ENCODE peak calls at places on chromosome 12, in eight cellular contexts. D is epithelial cell of esophagus, O is right lobe of liver, A is fibroblast of the aortic adventitia, H is pancreas, X is OCI-LY7, E is cardiac fibroblast, B is tibial nerve. K is an unnamed sample.

GRCh38 chr12:106239241-106239950 is 8.4 kb downstream of the CKAP4 start:
- DNase-seq in D (no peak), O (no peak), A (no peak), H (no peak), X (no peak), E (no peak), B (no peak), K (no peak)

GRCh38 chr12:105705765-105706164 is 375.3 kb downstream of the C12orf75 start:
- DNase-seq in D (peak; percentile 69), O (no peak), A (peak; percentile 80), H (no peak), X (peak; percentile 29), E (peak; percentile 82), B (peak; percentile 57), K (no peak)

GRCh38 chr12:90065301-90065801 is 356.7 kb upstream of the ATP2B1 start:
- DNase-seq in D (peak; percentile 59), O (no peak), A (no peak), H (no peak), X (no peak), E (peak; percentile 20), B (no peak), K (no peak)

GRCh38 chr12:44846826-44847225 is 29.3 kb downstream of the NELL2 start:
- DNase-seq in D (no peak), O (no peak), A (no peak), H (no peak), X (no peak), E (no peak), B (no peak), K (no peak)

GRCh38 chr12:28827841-28828240 is 321.2 kb upstream of the FAR2 start:
- DNase-seq in D (no peak), O (no peak), A (no peak), H (no peak), X (no peak), E (no peak), B (no peak), K (no peak)

GRCh38 chr12:42729532-42729895 is 140.0 kb upstream of the PRICKLE1 start:
- DNase-seq in D (peak; percentile 76), O (no peak), A (no peak), H (no peak), X (no peak), E (no peak), B (no peak), K (no peak)

GRCh38 chr12:19431407-19432308 is 7.6 kb upstream of the AEBP2 start:
- DNase-seq in D (peak; percentile 96), O (no peak), A (peak; percentile 84), H (no peak), X (no peak), E (peak; percentile 69), B (no peak), K (no peak)

GRCh38 chr12:20585055-20585625 is 110.0 kb upstream of the SLCO1C1 start:
- DNase-seq in D (no peak), O (no peak), A (no peak), H (no peak), X (no peak), E (no peak), B (no peak), K (no peak)

GRCh38 chr12:106192659-106193403 is 54.1 kb upstream of the NUAK1 start:
- DNase-seq in D (no peak), O (no peak), A (peak; percentile 16), H (no peak), X (no peak), E (no peak), B (peak; percentile 33), K (no peak)

GRCh38 chr12:123075591-123076171 is 75.2 kb downstream of the PITPNM2 start:
- DNase-seq in D (peak; percentile 29), O (no peak), A (no peak), H (no peak), X (peak; percentile 63), E (no peak), B (peak; percentile 27), K (no peak)

GRCh38 chr12:115423546-115423987 is 739.6 kb upstream of the TBX3 start:
- DNase-seq in D (no peak), O (peak; percentile 69), A (no peak), H (no peak), X (no peak), E (no peak), B (no peak), K (no peak)

GRCh38 chr12:53617700-53618099 is 8.5 kb downstream of the ATF7 start:
- DNase-seq in D (no peak), O (no peak), A (no peak), H (no peak), X (no peak), E (peak; percentile 22), B (no peak), K (no peak)
- H3K4me3 ChIP-seq in D (no peak overlapping the region), O (no peak overlapping the region), A (peak overlapping the region; percentile 51), H (no peak overlapping the region), X (peak overlapping the region; percentile 59), E (peak overlapping the region; percentile 15), B (peak overlapping the region; percentile 30), K (no peak overlapping the region)

GRCh38 chr12:6067152-6067916 is 57.1 kb downstream of the VWF start:
- DNase-seq in D (no peak), O (peak; percentile 79), A (peak; percentile 37), H (no peak), X (no peak), E (peak; percentile 41), B (peak; percentile 39), K (no peak)
- TF ChIP-seq CTCF in D (peak; percentile 37), O (peak; percentile 63), A (peak; percentile 60), H (no peak), X (no peak), E (peak; percentile 48), B (peak; percentile 14), K (peak; percentile 59)

GRCh38 chr12:49503674-49504180 is 35.1 kb upstream of the KCNH3 start:
- DNase-seq in D (peak; percentile 98), O (no peak), A (peak; percentile 62), H (peak; percentile 30), X (no peak), E (peak; percentile 83), B (no peak), K (peak; percentile 96)
- H3K4me3 ChIP-seq in D (no peak overlapping the region), O (no peak overlapping the region), A (no peak overlapping the region), H (no peak overlapping the region), X (no peak overlapping the region), E (no peak overlapping the region), B (no peak overlapping the region), K (peak overlapping the region; percentile 20)

GRCh38 chr12:130728158-130729058 is 12.3 kb upstream of the RIMBP2 start:
- DNase-seq in D (no peak), O (no peak), A (no peak), H (no peak), X (no peak), E (no peak), B (no peak), K (no peak)
- TF ChIP-seq CTCF in D (no peak), O (no peak), A (no peak), H (no peak), X (no peak), E (no peak), B (no peak), K (no peak)

GRCh38 chr12:7788316-7788689 is 899 bp upstream of the NANOG start:
- DNase-seq in D (no peak), O (no peak), A (no peak), H (no peak), X (no peak), E (no peak), B (no peak), K (no peak)
- H3K4me3 ChIP-seq in D (no peak overlapping the region), O (no peak overlapping the region), A (no peak overlapping the region), H (no peak overlapping the region), X (no peak overlapping the region), E (no peak overlapping the region), B (no peak overlapping the region), K (no peak overlapping the region)

DNA sequence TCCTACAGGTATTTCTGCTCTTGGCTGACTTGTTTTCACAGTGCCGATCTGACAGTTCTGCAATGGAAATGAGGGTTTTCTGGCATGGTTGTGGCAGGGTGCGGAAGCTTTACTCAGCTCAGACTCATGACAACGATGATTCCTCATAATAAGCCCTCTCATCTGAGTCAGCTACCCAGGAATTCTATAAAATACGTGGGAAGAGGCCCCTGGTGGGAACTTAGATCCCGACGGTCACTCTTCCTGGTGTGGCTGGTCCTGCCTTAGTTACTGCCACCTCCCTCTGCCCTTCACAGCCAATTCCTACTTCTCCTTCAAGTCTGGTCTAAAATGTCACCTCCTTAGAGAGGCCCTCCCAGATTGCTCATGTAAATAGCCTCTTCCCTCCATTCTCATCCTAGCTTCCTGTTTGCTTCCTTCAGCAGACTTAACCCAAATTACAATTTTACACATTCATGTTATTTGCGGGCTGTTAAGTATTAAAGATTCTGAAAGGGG is 104.2 kb upstream of the MAP1LC3B2 start:
- DNase-seq in D (peak; percentile 97), O (no peak), A (peak; percentile 89), H (no peak), X (no peak), E (peak; percentile 97), B (no peak), K (no peak)
- TF ChIP-seq CTCF in D (no peak), O (no peak), A (no peak), H (no peak), X (no peak), E (no peak), B (no peak), K (no peak)

GRCh38 chr12:120991965-120992364 is 13.6 kb downstream of the HNF1A start:
- DNase-seq in D (no peak), O (no peak), A (no peak), H (no peak), X (no peak), E (no peak), B (no peak), K (no peak)

GRCh38 chr12:120994589-120995337 is 16.4 kb downstream of the HNF1A start:
- DNase-seq in D (peak; percentile 28), O (no peak), A (no peak), H (no peak), X (no peak), E (no peak), B (no peak), K (no peak)

GRCh38 chr12:120993496-120993895 is 15.2 kb downstream of the HNF1A start:
- DNase-seq in D (no peak), O (peak; percentile 25), A (no peak), H (no peak), X (no peak), E (no peak), B (no peak), K (no peak)

GRCh38 chr12:120992989-120993388 is 14.6 kb downstream of the HNF1A start:
- DNase-seq in D (no peak), O (no peak), A (no peak), H (no peak), X (no peak), E (no peak), B (no peak), K (no peak)

DNA sequence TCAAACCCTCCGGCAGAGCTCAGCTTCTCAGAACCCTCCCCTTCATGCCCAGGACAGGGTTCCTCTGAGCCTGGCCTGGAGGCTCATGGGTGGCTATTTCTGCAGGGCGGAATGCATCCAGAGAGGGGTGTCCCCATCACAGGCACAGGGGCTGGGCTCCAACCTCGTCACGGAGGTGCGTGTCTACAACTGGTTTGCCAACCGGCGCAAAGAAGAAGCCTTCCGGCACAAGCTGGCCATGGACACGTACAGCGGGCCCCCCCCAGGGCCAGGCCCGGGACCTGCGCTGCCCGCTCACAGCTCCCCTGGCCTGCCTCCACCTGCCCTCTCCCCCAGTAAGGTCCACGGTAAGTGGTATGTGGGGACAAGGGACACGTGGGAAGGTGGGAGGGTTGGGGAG is 15.7 kb downstream of the HNF1A start:
- DNase-seq in D (no peak), O (no peak), A (no peak), H (no peak), X (no peak), E (no peak), B (no peak), K (no peak)
- H3K4me3 ChIP-seq in D (no peak overlapping the region), O (no peak overlapping the region), A (no peak overlapping the region), H (no peak overlapping the region), X (no peak overlapping the region), E (no peak overlapping the region), B (no peak overlapping the region), K (no peak overlapping the region)

GRCh38 chr12:12645485-12645884 is 33.8 kb downstream of the CREBL2 start:
- DNase-seq in D (peak; percentile 41), O (no peak), A (peak; percentile 50), H (no peak), X (peak; percentile 64), E (peak; percentile 57), B (no peak), K (no peak)
- TF ChIP-seq CTCF in D (peak; percentile 26), O (peak; percentile 56), A (peak; percentile 53), H (no peak), X (peak; percentile 73), E (peak; percentile 52), B (peak; percentile 21), K (peak; percentile 53)